ENCODE peak calls at places on chromosomes 13 and 19, in six cellular contexts. D, F, Z, X, O and P are unnamed samples.

GRCh38 chr19:8663920-8664670 is 33.7 kb downstream of the NFILZ start:
- DNase-seq in D (peak), F (no peak), Z (no peak), X (no peak), O (no peak), P (peak)

GRCh38 chr13:46756977-46757376 is 40.0 kb downstream of the ESD start:
- DNase-seq in D (peak), F (peak), Z (no peak), X (peak), O (no peak), P (no peak)

GRCh38 chr19:48321372-48321621 is 4.1 kb upstream of the EMP3 start:
- DNase-seq in D (peak), F (peak), Z (peak), X (peak), O (peak), P (peak)

GRCh38 chr13:27269114-27269665 is 1.4 kb upstream of the RASL11A start:
- DNase-seq in D (no peak), F (peak), Z (no peak), X (no peak), O (no peak), P (no peak)

GRCh38 chr19:40798997-40799557 is at the start of gene EGLN2:
- DNase-seq in D (no peak), F (no peak), Z (no peak), X (no peak), O (no peak), P (no peak)

GRCh38 chr19:13037161-13037560 is 41.9 kb downstream of the NFIX start:
- DNase-seq in D (peak), F (peak), Z (no peak), X (peak), O (no peak), P (no peak)

GRCh38 chr13:86002921-86003488 is 203.8 kb upstream of the SLITRK6 start:
- DNase-seq in D (no peak), F (no peak), Z (peak), X (no peak), O (no peak), P (no peak)

GRCh38 chr19:55643003-55643732 is at the start of gene ZNF581:
- DNase-seq in D (peak), F (peak), Z (peak), X (peak), O (no peak), P (peak)

GRCh38 chr13:93726173-93727019 is 499.8 kb downstream of the GPC6 start:
- DNase-seq in D (no peak), F (no peak), Z (no peak), X (no peak), O (no peak), P (no peak)

GRCh38 chr13:76762731-76763130 is 123.5 kb downstream of the KCTD12 start:
- DNase-seq in D (no peak), F (no peak), Z (no peak), X (no peak), O (no peak), P (no peak)

GRCh38 chr19:5519076-5519475 is 48.7 kb downstream of the TINCR start:
- DNase-seq in D (peak), F (no peak), Z (no peak), X (no peak), O (no peak), P (no peak)

GRCh38 chr19:53812335-53812734 is 11.8 kb downstream of the NLRP12 start:
- DNase-seq in D (no peak), F (no peak), Z (no peak), X (no peak), O (no peak), P (peak)

GRCh38 chr13:21894091-21894490 is 223.2 kb downstream of the FGF9 start:
- DNase-seq in D (no peak), F (no peak), Z (no peak), X (no peak), O (no peak), P (no peak)

GRCh38 chr19:16041571-16042386 is 34.5 kb upstream of the TPM4 start:
- DNase-seq in D (peak), F (peak), Z (peak), X (peak), O (peak), P (peak)

GRCh38 chr19:6423499-6424189 is 967 bp downstream of the KHSRP start:
- DNase-seq in D (peak), F (peak), Z (no peak), X (peak), O (no peak), P (peak)

GRCh38 chr19:49020342-49020741 is 3.5 kb upstream of the LHB start:
- DNase-seq in D (no peak), F (no peak), Z (no peak), X (no peak), O (no peak), P (peak)

GRCh38 chr13:29845440-29846056 is 4.9 kb downstream of the UBL3 start:
- DNase-seq in D (peak), F (peak), Z (no peak), X (no peak), O (no peak), P (no peak)

GRCh38 chr19:16343156-16343555 is 18.5 kb downstream of the KLF2 start:
- DNase-seq in D (no peak), F (no peak), Z (no peak), X (no peak), O (no peak), P (no peak)

GRCh38 chr13:87884874-87885273 is 213.7 kb downstream of the SLITRK5 start:
- DNase-seq in D (no peak), F (peak), Z (peak), X (peak), O (peak), P (peak)

GRCh38 chr19:4337906-4338440 is 654 bp downstream of the STAP2 start:
- DNase-seq in D (peak), F (no peak), Z (no peak), X (peak), O (no peak), P (no peak)

DNA sequence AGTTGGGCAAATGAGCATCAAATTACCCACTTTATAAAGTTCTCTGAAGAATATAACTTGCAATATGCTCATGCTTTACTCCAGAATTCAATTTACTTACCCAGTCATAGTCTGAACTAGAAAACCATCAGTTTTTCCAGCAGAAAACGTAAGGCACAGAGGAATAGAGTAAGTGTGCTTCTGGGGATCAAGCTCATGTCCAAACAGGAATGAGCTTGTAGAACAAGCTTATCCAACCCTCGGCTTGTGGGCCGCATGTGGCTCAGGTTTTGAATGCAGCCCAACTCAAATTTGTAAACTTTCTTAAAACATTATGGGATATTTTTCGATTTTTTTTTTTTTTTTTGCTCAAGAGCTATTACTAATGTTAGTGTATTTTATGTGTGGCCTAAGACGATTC is 308.5 kb upstream of the KLF12 start:
- DNase-seq in D (no peak), F (no peak), Z (no peak), X (no peak), O (no peak), P (no peak)
- H2AFZ ChIP-seq in D (no peak), F (no peak), Z (no peak), X (no peak), O (no peak), P (no peak)

DNA sequence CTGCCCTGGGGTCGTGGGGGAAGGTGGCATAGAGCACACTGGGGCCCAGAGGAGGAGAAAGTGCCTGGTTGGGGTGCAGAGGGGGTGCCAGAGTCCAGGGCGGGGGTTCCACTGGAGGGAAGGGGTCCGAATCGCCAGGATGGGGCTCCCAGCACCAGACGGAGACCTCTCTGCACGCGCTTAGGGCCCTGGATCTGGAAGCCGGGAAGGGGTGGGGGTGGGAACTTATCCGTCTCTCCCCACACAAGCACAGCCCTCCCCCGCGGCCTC is 2.8 kb downstream of the MIDN start:
- DNase-seq in D (peak), F (peak), Z (no peak), X (peak), O (no peak), P (no peak)
- H2BK120ac ChIP-seq in D (peak), F (peak), Z (peak), X (peak), O (peak), P (no peak)

DNA sequence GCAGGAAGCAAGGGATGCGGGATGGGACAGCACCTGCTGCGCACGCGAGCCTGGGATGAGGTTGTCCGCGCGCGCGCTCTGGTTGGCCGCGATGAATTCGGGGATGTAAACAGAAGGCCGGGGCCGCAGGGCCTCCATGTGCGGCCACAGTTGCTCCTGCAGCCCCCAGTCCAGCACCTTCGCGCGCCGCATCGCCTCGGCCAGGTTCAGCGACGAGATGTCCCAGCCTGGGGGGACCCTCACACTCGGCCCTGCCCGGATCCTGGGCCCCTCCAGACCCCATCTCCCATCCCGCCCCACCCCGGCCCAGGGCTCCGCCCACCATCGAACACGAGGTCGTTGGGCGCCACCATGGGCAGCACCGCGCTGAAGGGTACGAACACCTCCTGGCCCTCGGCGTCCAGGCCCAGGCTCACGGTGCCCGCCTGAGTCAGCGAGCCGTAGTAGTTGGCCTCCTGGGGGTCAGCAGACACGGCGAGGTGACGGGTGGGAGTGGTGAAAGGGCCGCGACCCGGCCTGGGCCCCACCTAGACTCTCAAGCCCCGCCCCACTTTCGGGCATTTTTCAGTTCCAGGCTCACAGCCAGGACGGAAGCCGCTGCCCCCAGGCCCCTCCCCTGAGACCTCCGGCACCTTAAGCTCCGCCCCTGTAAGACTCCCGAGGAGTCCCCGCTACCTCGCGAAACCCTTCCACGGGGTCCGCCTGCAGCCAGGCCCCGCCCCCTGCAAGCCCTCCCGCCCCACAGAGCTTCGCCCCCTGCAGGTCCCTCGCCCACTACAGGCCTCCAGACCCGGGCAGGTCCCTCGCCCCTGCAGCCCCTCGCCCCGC is 1.1 kb downstream of the ISYNA1 start:
- DNase-seq in D (peak), F (peak), Z (peak), X (peak), O (no peak), P (peak)
- H2AFZ ChIP-seq in D (peak), F (peak), Z (peak), X (no peak), O (no peak), P (no peak)

GRCh38 chr13:79869326-79869725 is 388.4 kb downstream of the NDFIP2 start:
- DNase-seq in D (peak), F (peak), Z (no peak), X (peak), O (no peak), P (no peak)

GRCh38 chr13:79874396-79875360 is 393.7 kb downstream of the NDFIP2 start:
- DNase-seq in D (peak), F (peak), Z (no peak), X (no peak), O (no peak), P (no peak)

GRCh38 chr13:79870766-79871165 is 389.8 kb downstream of the NDFIP2 start:
- DNase-seq in D (peak), F (peak), Z (no peak), X (no peak), O (no peak), P (no peak)

GRCh38 chr13:79870123-79870522 is 389.2 kb downstream of the NDFIP2 start:
- DNase-seq in D (no peak), F (peak), Z (no peak), X (peak), O (no peak), P (no peak)

DNA sequence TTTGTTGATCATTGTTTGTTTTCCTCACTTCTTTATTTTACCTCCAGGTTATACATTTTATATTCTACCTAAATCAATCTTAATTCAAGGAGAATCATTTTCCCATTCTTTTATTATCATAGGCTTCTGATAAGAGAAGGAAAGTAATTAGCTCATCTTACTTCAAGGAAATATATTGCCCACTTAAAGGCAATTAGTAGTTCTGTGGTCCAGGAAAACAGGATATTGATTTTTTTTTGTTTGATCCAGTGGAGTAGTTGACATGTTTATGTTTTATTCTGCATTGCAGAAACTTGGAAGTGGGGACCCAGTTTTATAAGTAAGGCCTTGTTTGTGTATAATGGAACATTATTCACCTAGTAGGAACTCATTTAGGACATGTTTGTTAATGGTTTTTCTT is 390.6 kb downstream of the NDFIP2 start:
- DNase-seq in D (no peak), F (no peak), Z (no peak), X (no peak), O (no peak), P (no peak)
- H2BK120ac ChIP-seq in D (no peak), F (no peak), Z (no peak), X (no peak), O (no peak), P (no peak)

DNA sequence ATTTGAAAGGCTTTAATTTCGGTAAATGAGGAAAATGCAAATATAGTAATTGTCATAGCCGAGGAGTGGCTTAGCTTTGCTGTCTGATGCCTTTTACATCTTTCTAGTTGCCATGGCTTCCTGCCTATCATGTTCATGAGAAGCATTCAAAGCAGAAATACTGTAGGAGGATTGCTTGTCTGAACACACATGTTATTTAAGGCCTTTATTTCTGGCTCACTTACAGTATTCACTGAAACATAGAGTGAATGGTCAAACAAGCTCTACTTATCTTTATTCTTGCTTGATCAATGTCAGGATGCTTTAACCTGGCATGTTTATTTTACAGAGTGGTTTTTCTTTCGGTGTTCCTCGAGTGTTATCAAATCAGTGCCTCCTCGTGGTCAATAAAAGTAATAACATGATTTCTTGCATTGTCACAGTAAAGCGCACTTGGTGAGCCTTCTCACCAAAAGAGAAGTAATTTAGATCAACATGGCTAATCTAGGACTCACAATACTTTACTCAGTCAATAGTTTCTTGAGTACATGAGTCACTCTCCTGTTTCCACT is 73.5 kb upstream of the PCDH17 start:
- DNase-seq in D (peak), F (no peak), Z (peak), X (peak), O (no peak), P (no peak)
- H2AFZ ChIP-seq in D (no peak), F (no peak), Z (peak), X (no peak), O (no peak), P (no peak)

GRCh38 chr19:3061214-3062161 is 807 bp downstream of the TLE5 start:
- DNase-seq in D (no peak), F (peak), Z (no peak), X (no peak), O (no peak), P (no peak)
- H2BK120ac ChIP-seq in D (peak), F (peak), Z (no peak), X (peak), O (no peak), P (no peak)

GRCh38 chr13:96279904-96280303 is 190.0 kb downstream of the HS6ST3 start:
- DNase-seq in D (no peak), F (no peak), Z (no peak), X (no peak), O (no peak), P (no peak)

GRCh38 chr13:96284971-96285370 is 195.1 kb downstream of the HS6ST3 start:
- DNase-seq in D (no peak), F (no peak), Z (no peak), X (no peak), O (no peak), P (no peak)

DNA sequence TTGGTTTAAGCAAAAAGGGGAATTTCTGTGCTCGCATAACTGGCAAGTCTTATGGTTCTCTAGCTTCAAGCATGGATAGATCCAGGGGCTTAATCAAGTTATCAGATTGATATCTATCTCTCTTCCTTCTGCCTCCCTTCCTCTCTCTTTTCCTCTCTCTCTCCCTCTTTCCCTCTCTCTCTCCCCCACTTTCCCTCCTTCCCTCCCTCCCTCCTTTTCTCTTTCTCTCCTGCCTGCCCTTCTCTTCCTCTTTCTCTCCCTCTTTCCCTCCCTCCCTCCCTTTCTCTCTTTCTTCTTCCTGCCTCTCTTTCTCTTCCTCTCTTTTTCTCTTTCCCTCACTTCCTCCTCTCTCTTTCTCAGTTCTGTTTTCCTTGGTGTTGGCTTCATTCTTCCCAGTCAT is 195.8 kb downstream of the HS6ST3 start:
- DNase-seq in D (no peak), F (no peak), Z (no peak), X (no peak), O (no peak), P (no peak)
- H2AFZ ChIP-seq in D (no peak), F (no peak), Z (no peak), X (no peak), O (no peak), P (no peak)